ENCODE peak calls at places on chromosomes 3 and 15, in nine cellular contexts. R is thoracic aorta, E is HFF-Myc, Y is Peyer's patch, M is stomach, P is right atrium auricular region, T is BE2C, V is HCT116, W is kidney. U is an unnamed sample.

GRCh38 chr15:63831041-63831440 is 2.7 kb downstream of the HERC1 start:
- DNase-seq in R (no peak), E (no peak), Y (no peak), M (no peak), P (no peak), T (no peak), V (no peak), W (no peak), U (no peak)

GRCh38 chr3:183253364-183253960 is 409 bp downstream of the B3GNT5 start:
- DNase-seq in R (no peak), E (no peak), Y (peak; percentile 19), M (peak; percentile 79), P (peak; percentile 83), T (peak; percentile 24), V (no peak), W (peak; percentile 89), U (peak; percentile 74)

GRCh38 chr3:32817561-32818430 is at the start of gene TRIM71:
- DNase-seq in R (no peak), E (no peak), Y (no peak), M (no peak), P (no peak), T (no peak), V (no peak), W (no peak), U (no peak)

GRCh38 chr15:56832125-56832524 is 86.3 kb upstream of the TCF12 start:
- DNase-seq in R (peak; percentile 31), E (no peak), Y (no peak), M (peak; percentile 76), P (no peak), T (no peak), V (no peak), W (no peak), U (no peak)

GRCh38 chr3:8793242-8793641 is 23.8 kb upstream of the OXTR start:
- DNase-seq in R (no peak), E (no peak), Y (no peak), M (no peak), P (no peak), T (peak; percentile 65), V (no peak), W (no peak), U (peak; percentile 37)

GRCh38 chr3:14810070-14810732 is 8.6 kb upstream of the FGD5 start:
- DNase-seq in R (no peak), E (no peak), Y (no peak), M (no peak), P (no peak), T (no peak), V (no peak), W (no peak), U (no peak)

GRCh38 chr3:159189994-159190669 is 388.3 kb downstream of the MFSD1 start:
- DNase-seq in R (no peak), E (no peak), Y (no peak), M (no peak), P (no peak), T (no peak), V (no peak), W (no peak), U (peak; percentile 52)

GRCh38 chr3:52146811-52147210 is 7.4 kb downstream of the POC1A start:
- DNase-seq in R (no peak), E (no peak), Y (no peak), M (no peak), P (no peak), T (no peak), V (no peak), W (no peak), U (no peak)

GRCh38 chr3:65262554-65262953 is 574.8 kb upstream of the ADAMTS9 start:
- DNase-seq in R (no peak), E (no peak), Y (no peak), M (no peak), P (no peak), T (no peak), V (no peak), W (no peak), U (no peak)

GRCh38 chr3:14234197-14235002 is 55.8 kb downstream of the LSM3 start:
- DNase-seq in R (no peak), E (no peak), Y (no peak), M (peak; percentile 64), P (peak; percentile 75), T (no peak), V (no peak), W (peak; percentile 89), U (peak; percentile 74)

GRCh38 chr15:31236184-31237041 is 90.2 kb upstream of the KLF13 start:
- DNase-seq in R (peak; percentile 74), E (peak; percentile 91), Y (no peak), M (peak; percentile 66), P (peak; percentile 91), T (peak; percentile 95), V (no peak), W (peak; percentile 93), U (peak; percentile 98)

GRCh38 chr15:24068102-24068501 is 381.0 kb upstream of the NDN start:
- DNase-seq in R (no peak), E (no peak), Y (no peak), M (no peak), P (no peak), T (no peak), V (no peak), W (no peak), U (no peak)

GRCh38 chr3:190065204-190065603 is 55.5 kb downstream of the P3H2 start:
- DNase-seq in R (no peak), E (no peak), Y (no peak), M (no peak), P (no peak), T (no peak), V (no peak), W (no peak), U (no peak)

GRCh38 chr3:42314411-42314810 is 48.4 kb upstream of the CCK start:
- DNase-seq in R (no peak), E (no peak), Y (no peak), M (no peak), P (no peak), T (no peak), V (peak; percentile 21), W (no peak), U (no peak)

GRCh38 chr15:62453356-62453755 is 288.3 kb upstream of the C2CD4B start:
- DNase-seq in R (no peak), E (no peak), Y (no peak), M (no peak), P (no peak), T (no peak), V (no peak), W (no peak), U (peak; percentile 49)
- H3K4me3 ChIP-seq in R (no peak overlapping the region), E (no peak overlapping the region), Y (no peak overlapping the region), M (no peak overlapping the region), P (no peak overlapping the region), T (no peak overlapping the region), V (no peak overlapping the region), W (no peak overlapping the region), U (no peak overlapping the region)

GRCh38 chr3:123344941-123345594 is 103.8 kb downstream of the ADCY5 start:
- DNase-seq in R (no peak), E (no peak), Y (no peak), M (no peak), P (no peak), T (no peak), V (no peak), W (peak; percentile 27), U (no peak)
- TF ChIP-seq CTCF in R (no peak), E (no peak), Y (no peak), M (no peak), P (no peak), T (peak; percentile 12), V (no peak), W (no peak), U (no peak)

GRCh38 chr3:181715601-181716340 is 4.0 kb downstream of the SOX2 start:
- DNase-seq in R (no peak), E (no peak), Y (no peak), M (no peak), P (no peak), T (no peak), V (no peak), W (no peak), U (no peak)

GRCh38 chr3:181713300-181713647 is 1.5 kb downstream of the SOX2 start:
- DNase-seq in R (no peak), E (no peak), Y (no peak), M (no peak), P (no peak), T (no peak), V (no peak), W (no peak), U (no peak)

GRCh38 chr3:181712505-181713299 is 977 bp downstream of the SOX2 start:
- DNase-seq in R (no peak), E (no peak), Y (no peak), M (peak; percentile 39), P (no peak), T (no peak), V (no peak), W (no peak), U (no peak)

GRCh38 chr3:181712190-181712504 is 422 bp downstream of the SOX2 start:
- DNase-seq in R (no peak), E (no peak), Y (no peak), M (no peak), P (no peak), T (no peak), V (no peak), W (no peak), U (no peak)

DNA sequence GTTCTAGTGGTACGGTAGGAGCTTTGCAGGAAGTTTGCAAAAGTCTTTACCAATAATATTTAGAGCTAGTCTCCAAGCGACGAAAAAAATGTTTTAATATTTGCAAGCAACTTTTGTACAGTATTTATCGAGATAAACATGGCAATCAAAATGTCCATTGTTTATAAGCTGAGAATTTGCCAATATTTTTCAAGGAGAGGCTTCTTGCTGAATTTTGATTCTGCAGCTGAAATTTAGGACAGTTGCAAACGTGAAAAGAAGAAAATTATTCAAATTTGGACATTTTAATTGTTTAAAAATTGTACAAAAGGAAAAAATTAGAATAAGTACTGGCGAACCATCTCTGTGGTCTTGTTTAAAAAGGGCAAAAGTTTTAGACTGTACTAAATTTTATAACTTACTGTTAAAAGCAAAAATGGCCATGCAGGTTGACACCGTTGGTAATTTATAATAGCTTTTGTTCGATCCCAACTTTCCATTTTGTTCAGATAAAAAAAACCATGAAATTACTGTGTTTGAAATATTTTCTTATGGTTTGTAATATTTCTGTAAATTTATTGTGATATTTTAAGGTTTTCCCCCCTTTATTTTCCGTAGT is 2.0 kb downstream of the SOX2 start:
- DNase-seq in R (no peak), E (no peak), Y (no peak), M (no peak), P (no peak), T (no peak), V (no peak), W (no peak), U (no peak)
- H3K4me3 ChIP-seq in R (no peak overlapping the region), E (no peak overlapping the region), Y (no peak overlapping the region), M (peak overlapping the region; percentile 51), P (no peak overlapping the region), T (peak overlapping the region; percentile 0), V (no peak overlapping the region), W (no peak overlapping the region), U (no peak overlapping the region)

DNA sequence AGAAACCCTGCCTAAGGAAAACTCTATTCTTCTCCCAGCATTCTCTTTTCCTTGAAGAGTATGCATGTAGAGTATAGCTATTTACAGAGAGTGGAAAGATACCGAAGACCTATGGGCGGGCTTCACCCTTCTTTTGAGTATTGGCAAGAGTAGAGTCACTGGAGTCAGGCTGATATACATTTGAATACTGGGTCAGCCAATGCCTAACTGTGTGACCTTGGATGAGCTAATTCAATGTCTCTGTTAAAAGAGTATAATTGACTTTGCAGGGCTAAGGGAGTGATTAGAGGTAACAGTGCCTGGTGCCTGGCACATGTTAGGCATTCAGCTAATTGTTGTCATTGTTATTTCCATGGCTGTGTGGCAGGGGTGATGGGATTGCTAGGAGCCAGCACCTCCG is 75.6 kb downstream of the TUSC7 start:
- DNase-seq in R (no peak), E (no peak), Y (no peak), M (no peak), P (no peak), T (no peak), V (no peak), W (no peak), U (no peak)
- TF ChIP-seq CTCF in R (no peak), E (no peak), Y (no peak), M (no peak), P (no peak), T (no peak), V (no peak), W (no peak), U (no peak)